ENCODE peak calls at places on chromosome 13, in seven cellular contexts. F, Q, A, K, C, W and G are unnamed samples.

GRCh38 chr13:49784886-49785570 is 7.5 kb downstream of the KPNA3 start:
- DNase-seq in F (no peak), Q (no peak), A (no peak), K (no peak), C (no peak), W (no peak), G (no peak)

GRCh38 chr13:31896427-31896826 is 135.1 kb upstream of the FRY start:
- DNase-seq in F (no peak), Q (no peak), A (no peak), K (no peak), C (no peak), W (no peak), G (no peak)

GRCh38 chr13:20616059-20616797 is 49.3 kb downstream of the IFT88 start:
- DNase-seq in F (no peak), Q (no peak), A (no peak), K (no peak), C (no peak), W (no peak), G (no peak)

GRCh38 chr13:27976362-27977177 is 7.5 kb upstream of the CDX2 start:
- DNase-seq in F (no peak), Q (no peak), A (no peak), K (no peak), C (no peak), W (no peak), G (no peak)

GRCh38 chr13:20401958-20402856 is 123.5 kb downstream of the CRYL1 start:
- DNase-seq in F (no peak), Q (no peak), A (no peak), K (no peak), C (no peak), W (peak; percentile 81), G (no peak)

GRCh38 chr13:110317496-110318195 is 10.6 kb downstream of the COL4A2 start:
- DNase-seq in F (no peak), Q (no peak), A (no peak), K (no peak), C (no peak), W (no peak), G (no peak)

GRCh38 chr13:24220086-24220703 is 59.7 kb downstream of the SPATA13 start:
- DNase-seq in F (peak; percentile 39), Q (no peak), A (peak; percentile 75), K (no peak), C (peak; percentile 7), W (no peak), G (peak; percentile 74)

GRCh38 chr13:61695147-61695546 is 279.5 kb upstream of the PCDH20 start:
- DNase-seq in F (no peak), Q (no peak), A (no peak), K (no peak), C (no peak), W (no peak), G (no peak)